ENCODE peak calls at places on chromosomes 6 and 20, in eight cellular contexts. S is hippocampal formation; E is left cardiac atrium; C is ELF-1; G is NCI-H2081; N is HCEC 1CT; T is activated naive CD4-positive, alpha-beta T cell; D is WTC11. L is an unnamed sample.

GRCh38 chr6:111981441-111981840 is 72.5 kb upstream of the CCN6 start:
- DNase-seq in G (no peak), N (peak), E (no peak), S (no peak), D (no peak), C (no peak), T (no peak), L (no peak)

GRCh38 chr6:12296255-12296573 is 6.1 kb downstream of the EDN1 start:
- DNase-seq in D (no peak), G (no peak), N (peak), T (no peak), S (no peak), C (no peak), E (peak), L (no peak)

GRCh38 chr6:155765275-155766194 is 309.9 kb upstream of the NOX3 start:
- DNase-seq in S (no peak), G (no peak), C (no peak), N (peak), E (no peak), T (no peak), D (no peak), L (no peak)

GRCh38 chr20:10219452-10219791 is 792 bp downstream of the SNAP25 start:
- DNase-seq in D (peak), C (peak), G (peak), S (peak), T (no peak), N (peak), E (peak), L (peak)

GRCh38 chr6:52417675-52418111 is 2.4 kb upstream of the EFHC1 start:
- DNase-seq in E (peak), N (peak), D (no peak), C (peak), T (no peak), S (no peak), G (no peak), L (no peak)

GRCh38 chr6:39339557-39340555 is 17.4 kb upstream of the KCNK16 start:
- DNase-seq in D (no peak), E (no peak), N (no peak), T (no peak), C (no peak), G (peak), S (no peak), L (no peak)

GRCh38 chr20:19823216-19823615 is 65.2 kb downstream of the RIN2 start:
- DNase-seq in D (no peak), S (no peak), C (no peak), G (no peak), E (no peak), T (no peak), N (no peak), L (no peak)

GRCh38 chr6:142605922-142606321 is 304.1 kb downstream of the ADGRG6 start:
- DNase-seq in D (no peak), T (no peak), E (no peak), N (peak), C (no peak), G (no peak), S (no peak), L (no peak)

GRCh38 chr6:98764378-98764911 is 69.9 kb upstream of the POU3F2 start:
- DNase-seq in C (no peak), G (no peak), S (no peak), E (no peak), T (no peak), N (no peak), D (no peak), L (no peak)

GRCh38 chr6:11938285-11938890 is 73.7 kb upstream of the HIVEP1 start:
- DNase-seq in S (no peak), T (no peak), D (peak), C (peak), N (no peak), E (no peak), G (no peak), L (no peak)

GRCh38 chr20:63743210-63743970 is 3.8 kb downstream of the SLC2A4RG start:
- DNase-seq in T (no peak), E (no peak), C (no peak), G (no peak), N (no peak), D (no peak), S (no peak), L (no peak)

GRCh38 chr6:35810831-35811698 is 5.9 kb downstream of the LHFPL5 start:
- DNase-seq in N (peak), T (no peak), S (no peak), D (no peak), E (no peak), C (no peak), G (no peak), L (no peak)

GRCh38 chr6:46953921-46954320 is 32.2 kb upstream of the ADGRF5 start:
- DNase-seq in N (no peak), E (no peak), T (no peak), G (no peak), C (no peak), S (no peak), D (no peak), L (no peak)

GRCh38 chr20:9407805-9408421 is 106.5 kb upstream of the LAMP5 start:
- DNase-seq in C (peak), T (no peak), G (peak), N (peak), D (peak), S (peak), E (peak), L (peak)

GRCh38 chr6:139625998-139626975 is 251.8 kb upstream of the CITED2 start:
- DNase-seq in N (no peak), E (peak), D (no peak), S (no peak), G (no peak), C (no peak), T (no peak), L (no peak)

GRCh38 chr6:105164418-105164817 is 15.4 kb downstream of the POPDC3 start:
- DNase-seq in S (no peak), D (no peak), E (peak), G (peak), C (peak), T (no peak), N (peak), L (no peak)

GRCh38 chr6:143451531-143451930 is 926 bp downstream of the PEX3 start:
- DNase-seq in S (no peak), E (no peak), N (peak), C (no peak), T (no peak), G (no peak), D (no peak), L (no peak)

GRCh38 chr20:44576297-44576696 is 6.1 kb upstream of the PKIG start:
- DNase-seq in C (no peak), D (no peak), S (no peak), E (no peak), G (no peak), N (peak), T (no peak), L (no peak)

GRCh38 chr6:147116043-147116442 is 88.2 kb upstream of the STXBP5 start:
- DNase-seq in T (no peak), E (no peak), N (no peak), S (no peak), D (no peak), C (no peak), G (no peak), L (no peak)

GRCh38 chr20:35327074-35327976 is 35.1 kb upstream of the FAM83C start:
- DNase-seq in E (no peak), G (no peak), N (peak), S (no peak), D (no peak), T (no peak), C (no peak), L (no peak)

GRCh38 chr6:100426689-100427338 is 37.9 kb downstream of the SIM1 start:
- DNase-seq in N (no peak), C (no peak), T (no peak), S (no peak), G (no peak), D (no peak), E (no peak), L (no peak)

GRCh38 chr6:114739656-114740055 is 396.8 kb upstream of the HS3ST5 start:
- DNase-seq in E (no peak), D (no peak), N (no peak), G (peak), S (no peak), C (no peak), T (no peak), L (no peak)